ENCODE peak calls at places on chromosomes 2 and 18, in seven cellular contexts. Q is upper lobe of right lung; O is CD4-positive, alpha-beta T cell; L is aorta; F is prostate gland; A is A549; E is RWPE1. K is an unnamed sample.

GRCh38 chr2:110206056-110206455 is 1.2 kb upstream of the NPHP1 start:
- DNase-seq in A (no peak), F (no peak), E (no peak), O (no peak), Q (no peak), L (no peak), K (peak; percentile 27)

GRCh38 chr18:69528439-69528838 is 127.8 kb downstream of the DOK6 start:
- DNase-seq in Q (no peak), E (peak; percentile 0), F (no peak), A (no peak), L (no peak), O (no peak), K (peak; percentile 4)

GRCh38 chr2:219939647-219940046 is 312.2 kb downstream of the SLC4A3 start:
- DNase-seq in A (no peak), Q (no peak), F (no peak), O (no peak), E (no peak), L (no peak), K (no peak)

GRCh38 chr2:146239392-146240135 is 1605.3 kb upstream of the ACVR2A start:
- DNase-seq in A (no peak), E (no peak), Q (no peak), F (no peak), L (no peak), O (no peak), K (no peak)

GRCh38 chr18:64244571-64244970 is 95.7 kb upstream of the LINC00305 start:
- DNase-seq in A (no peak), Q (no peak), O (no peak), E (no peak), L (no peak), F (no peak), K (no peak)

GRCh38 chr2:119106301-119106897 is 52.2 kb downstream of the C1QL2 start:
- DNase-seq in A (no peak), F (no peak), O (peak; percentile 11), Q (peak; percentile 80), E (peak; percentile 29), L (no peak), K (peak; percentile 27)

GRCh38 chr18:62828852-62829251 is 113.5 kb downstream of the PHLPP1 start:
- DNase-seq in O (no peak), L (no peak), Q (no peak), E (no peak), F (no peak), A (no peak), K (no peak)

GRCh38 chr18:58321986-58322385 is 278.0 kb downstream of the NEDD4L start:
- DNase-seq in Q (no peak), O (peak; percentile 49), E (peak; percentile 64), A (peak; percentile 66), F (peak; percentile 87), L (peak; percentile 69), K (peak; percentile 86)

GRCh38 chr2:143455317-143455716 is 326.1 kb downstream of the ARHGAP15 start:
- DNase-seq in F (no peak), O (no peak), L (no peak), A (no peak), Q (no peak), E (no peak), K (no peak)

GRCh38 chr2:127165539-127165935 is 54.6 kb downstream of the CYP27C1 start:
- DNase-seq in Q (peak; percentile 30), A (no peak), E (no peak), F (no peak), L (no peak), O (no peak), K (no peak)

GRCh38 chr2:141331127-141331526 is 799.7 kb downstream of the LRP1B start:
- DNase-seq in L (no peak), O (no peak), Q (no peak), E (peak; percentile 20), F (no peak), A (peak; percentile 1), K (peak; percentile 76)

GRCh38 chr2:240958366-240959213 is 39.8 kb upstream of the SNED1 start:
- DNase-seq in Q (no peak), E (no peak), F (no peak), L (no peak), A (no peak), O (no peak), K (no peak)

GRCh38 chr18:31056296-31056695 is 13.8 kb upstream of the DSC3 start:
- DNase-seq in E (no peak), Q (no peak), A (no peak), L (no peak), F (no peak), O (no peak), K (no peak)

GRCh38 chr2:57516740-57517340 is 529.8 kb upstream of the VRK2 start:
- DNase-seq in O (no peak), F (no peak), A (peak; percentile 28), E (peak; percentile 41), L (no peak), Q (no peak), K (peak; percentile 24)

GRCh38 chr2:85413592-85414421 is 3.6 kb upstream of the CAPG start:
- DNase-seq in O (peak; percentile 27), Q (peak; percentile 84), A (no peak), F (peak; percentile 57), L (peak; percentile 73), E (peak; percentile 79), K (peak; percentile 52)

GRCh38 chr18:62982600-62983251 is 267.4 kb downstream of the PHLPP1 start:
- DNase-seq in A (peak; percentile 27), Q (no peak), O (peak; percentile 45), L (no peak), E (peak; percentile 26), F (peak; percentile 62), K (peak; percentile 28)

GRCh38 chr2:121377676-121378075 is 92.7 kb upstream of the TFCP2L1 start:
- DNase-seq in Q (no peak), L (no peak), A (no peak), E (no peak), O (no peak), F (no peak), K (peak; percentile 32)

GRCh38 chr2:180367831-180368230 is 360.7 kb upstream of the CWC22 start:
- DNase-seq in Q (no peak), A (no peak), E (peak; percentile 19), L (no peak), F (peak; percentile 62), O (no peak), K (peak; percentile 78)

GRCh38 chr2:209189893-209190292 is 234.0 kb upstream of the MAP2 start:
- DNase-seq in L (no peak), O (no peak), E (no peak), A (no peak), Q (no peak), F (no peak), K (no peak)

GRCh38 chr2:212766921-212767320 is 228.3 kb upstream of the ERBB4 start:
- DNase-seq in Q (no peak), E (no peak), F (no peak), A (no peak), L (no peak), O (no peak), K (no peak)

GRCh38 chr18:43846302-43846701 is 569.0 kb upstream of the SYT4 start:
- DNase-seq in E (no peak), O (no peak), Q (no peak), F (no peak), L (no peak), A (no peak), K (no peak)

GRCh38 chr2:234450431-234451095 is 46.3 kb downstream of the ARL4C start:
- DNase-seq in L (no peak), Q (no peak), O (no peak), A (no peak), E (no peak), F (no peak), K (no peak)
- H3K27ac ChIP-seq in L (no peak overlapping the region), Q (no peak overlapping the region), O (peak overlapping the region; percentile 93), A (no peak overlapping the region), E (no peak overlapping the region), F (no peak overlapping the region), K (no peak overlapping the region)

DNA sequence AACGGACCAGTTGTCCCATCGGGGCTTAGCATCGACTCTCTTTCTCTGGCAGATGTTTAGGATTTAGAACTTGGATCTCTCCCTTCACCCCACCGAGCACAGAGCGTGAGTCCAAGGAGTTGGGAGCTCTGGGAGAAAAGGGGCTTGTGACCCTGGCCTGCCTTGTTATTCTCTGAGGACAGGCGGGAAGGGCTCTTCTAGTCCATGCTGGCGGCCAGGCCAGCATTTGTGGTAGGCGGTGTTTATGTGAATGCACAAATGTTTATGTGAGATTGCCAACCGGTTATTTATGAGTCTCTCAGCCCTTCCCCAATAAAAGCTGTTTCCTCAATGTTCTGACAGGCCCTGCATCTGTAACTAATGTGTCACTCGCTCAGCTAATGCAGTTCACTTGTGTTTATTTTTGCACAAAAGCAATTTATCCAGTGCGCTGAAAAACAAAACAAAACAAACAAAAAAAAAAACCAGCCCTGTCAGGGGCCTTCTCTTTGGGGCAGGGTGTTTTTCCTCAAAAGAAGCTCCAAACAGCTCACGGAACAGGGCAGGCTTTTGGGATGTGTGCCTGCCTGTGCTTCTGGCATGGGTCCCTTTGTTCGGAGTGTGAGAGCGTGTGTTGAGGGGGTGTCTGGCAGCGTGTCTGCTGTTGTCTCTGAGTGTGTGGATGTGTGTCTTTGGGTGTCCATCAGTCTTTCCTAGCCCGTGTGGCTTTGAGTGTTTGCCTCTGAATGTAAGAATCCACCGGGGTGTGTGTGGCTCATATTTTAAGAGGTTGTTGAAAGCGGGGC is 52.7 kb upstream of the HAAO start:
- DNase-seq in A (no peak), F (peak; percentile 74), L (no peak), O (no peak), E (no peak), Q (peak; percentile 60), K (no peak)
- H3K27ac ChIP-seq in A (no peak overlapping the region), F (peak overlapping the region; percentile 12), L (no peak overlapping the region), O (no peak overlapping the region), E (no peak overlapping the region), Q (peak overlapping the region; percentile 65), K (no peak overlapping the region)

DNA sequence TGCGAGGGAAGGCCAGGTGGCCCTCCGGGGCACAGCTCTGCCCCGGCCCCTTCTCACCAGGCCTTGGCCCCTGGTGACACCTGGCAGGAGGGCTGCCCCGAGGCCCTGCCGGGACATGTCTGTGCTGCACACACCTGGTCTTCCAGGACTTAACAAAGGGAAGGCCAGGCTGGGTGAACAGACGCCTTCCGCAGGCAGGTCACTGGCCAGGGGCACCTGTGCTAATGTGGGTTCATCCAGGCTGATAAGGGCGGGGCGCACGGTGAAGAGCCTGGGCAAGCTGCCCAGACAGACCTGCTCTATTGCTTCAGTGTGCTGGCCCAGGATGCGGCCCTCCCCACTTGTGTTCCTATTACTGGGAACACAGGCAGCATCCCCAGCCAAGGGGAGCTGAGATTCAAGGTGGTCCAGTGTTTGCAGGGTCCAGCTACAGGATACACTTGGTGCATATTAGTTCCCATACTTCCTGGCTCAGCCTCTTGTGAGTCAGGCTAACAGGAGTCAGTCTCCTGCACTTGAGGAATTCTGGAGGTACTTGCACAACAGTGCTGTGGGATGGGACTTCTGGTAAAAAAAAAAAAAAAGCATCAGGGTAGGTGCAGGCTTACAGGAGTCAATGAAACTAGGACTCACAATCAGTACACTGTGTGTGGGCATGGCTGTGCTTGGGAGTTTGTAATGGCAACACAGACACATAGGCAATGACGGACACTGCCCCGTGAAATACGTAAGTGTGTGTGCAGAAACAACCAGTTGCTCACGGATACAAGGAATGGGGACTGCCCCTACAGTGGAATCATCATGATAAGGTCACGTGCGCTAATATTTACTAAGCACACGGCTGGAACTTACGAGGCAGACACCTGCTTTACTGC is 261.4 kb downstream of the TWIST2 start:
- DNase-seq in E (peak; percentile 58), L (no peak), Q (peak; percentile 76), O (no peak), A (no peak), F (peak; percentile 55), K (peak; percentile 44)
- H3K27ac ChIP-seq in E (peak overlapping the region; percentile 57), L (no peak overlapping the region), Q (no peak overlapping the region), O (no peak overlapping the region), A (no peak overlapping the region), F (peak overlapping the region; percentile 55), K (no peak overlapping the region)

DNA sequence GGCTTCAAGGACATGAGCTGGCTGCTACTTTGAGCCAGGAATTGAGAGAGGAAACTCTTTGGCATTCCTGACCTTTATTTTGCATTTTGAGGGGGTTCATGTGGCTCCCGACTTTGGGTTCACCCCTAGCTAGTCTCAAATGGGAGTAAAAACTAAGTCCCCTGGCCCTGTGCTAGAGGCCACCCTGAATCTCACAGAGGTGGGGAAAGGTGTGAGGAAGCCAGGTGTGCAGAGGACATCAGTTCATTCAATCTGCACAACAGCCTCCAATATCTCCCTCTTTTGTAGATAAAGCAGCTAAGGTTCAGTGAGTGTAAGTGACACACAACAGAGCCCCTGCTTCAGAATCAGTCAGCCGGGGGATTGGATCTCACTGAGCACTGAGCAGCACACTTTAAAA is 325.7 kb downstream of the DCDC2C start:
- DNase-seq in E (no peak), F (no peak), O (no peak), A (no peak), L (no peak), Q (no peak), K (no peak)
- H3K27ac ChIP-seq in E (no peak overlapping the region), F (no peak overlapping the region), O (no peak overlapping the region), A (no peak overlapping the region), L (no peak overlapping the region), Q (no peak overlapping the region), K (no peak overlapping the region)